ENCODE peak calls at places on chromosomes 7 and 10, in six cellular contexts. Z is astrocyte of the spinal cord; W is psoas muscle; H is NCI-H748 treated with DMSO at 0.1 percent for 48 hours; X is stimulated activated CD4-positive, alpha-beta T cell treated with anti-CD3 and anti-CD28 coated beads, Interleukin-1b, Interleukin-23, amount 100 ng/mL, for 48 hours; E is T follicular helper cell. N is an unnamed sample.

GRCh38 chr10:50788951-50789904 is 49.5 kb downstream of the ASAH2B start:
- DNase-seq in Z (peak; percentile 42), W (no peak), H (peak; percentile 10), X (no peak), E (no peak), N (no peak)

GRCh38 chr7:135827391-135827790 is 78.8 kb upstream of the FAM180A start:
- DNase-seq in Z (no peak), W (no peak), H (no peak), X (no peak), E (no peak), N (no peak)

GRCh38 chr7:19024261-19024660 is 93.2 kb downstream of the TWIST1 start:
- DNase-seq in Z (peak; percentile 87), W (no peak), H (no peak), X (no peak), E (no peak), N (no peak)

GRCh38 chr7:916291-916941 is 38.1 kb downstream of the ADAP1 start:
- DNase-seq in Z (no peak), W (peak; percentile 55), H (no peak), X (no peak), E (no peak), N (no peak)

GRCh38 chr7:3154881-3155494 is 111.3 kb upstream of the CARD11 start:
- DNase-seq in Z (peak; percentile 49), W (no peak), H (peak; percentile 46), X (peak; percentile 62), E (peak; percentile 27), N (peak; percentile 26)

GRCh38 chr7:135856356-135857144 is 107.9 kb upstream of the FAM180A start:
- DNase-seq in Z (peak; percentile 92), W (no peak), H (no peak), X (no peak), E (no peak), N (no peak)

GRCh38 chr10:124594240-124594639 is 132.6 kb downstream of the LHPP start:
- DNase-seq in Z (no peak), W (no peak), H (no peak), X (no peak), E (no peak), N (no peak)

GRCh38 chr10:86261933-86262665 is 104.5 kb downstream of the GRID1 start:
- DNase-seq in Z (no peak), W (no peak), H (no peak), X (peak; percentile 22), E (no peak), N (peak; percentile 62)

GRCh38 chr7:100801833-100802568 is 25.3 kb downstream of the EPHB4 start:
- DNase-seq in Z (peak; percentile 84), W (no peak), H (no peak), X (no peak), E (no peak), N (peak; percentile 64)

GRCh38 chr7:133819695-133820094 is 307.4 kb upstream of the LRGUK start:
- DNase-seq in Z (no peak), W (no peak), H (no peak), X (no peak), E (no peak), N (no peak)

GRCh38 chr7:80312139-80312661 is 177.6 kb downstream of the GNAI1 start:
- DNase-seq in Z (peak; percentile 93), W (no peak), H (peak; percentile 64), X (no peak), E (no peak), N (peak; percentile 79)

GRCh38 chr7:1025747-1026581 is 18.4 kb upstream of the GPR146 start:
- DNase-seq in Z (no peak), W (peak; percentile 46), H (peak; percentile 74), X (no peak), E (no peak), N (no peak)

GRCh38 chr10:61620511-61620910 is 42.2 kb upstream of the CABCOCO1 start:
- DNase-seq in Z (no peak), W (no peak), H (no peak), X (no peak), E (no peak), N (no peak)

GRCh38 chr10:9868499-9868898 is 1149.2 kb upstream of the CELF2 start:
- DNase-seq in Z (no peak), W (no peak), H (no peak), X (no peak), E (no peak), N (no peak)

GRCh38 chr10:51955696-51956095 is 256.3 kb upstream of the CSTF2T start:
- DNase-seq in Z (no peak), W (no peak), H (no peak), X (no peak), E (no peak), N (no peak)

GRCh38 chr7:130356760-130357611 is 12.4 kb downstream of the CPA5 start:
- DNase-seq in Z (peak; percentile 91), W (peak; percentile 78), H (no peak), X (no peak), E (no peak), N (no peak)

GRCh38 chr10:73161079-73161478 is 6.7 kb downstream of the ECD start:
- DNase-seq in Z (no peak), W (no peak), H (no peak), X (no peak), E (no peak), N (no peak)

GRCh38 chr10:86301431-86301830 is 65.2 kb downstream of the GRID1 start:
- DNase-seq in Z (no peak), W (no peak), H (no peak), X (no peak), E (no peak), N (no peak)

GRCh38 chr7:124457841-124458240 is 307.8 kb downstream of the GPR37 start:
- DNase-seq in Z (peak; percentile 46), W (no peak), H (no peak), X (no peak), E (no peak), N (no peak)

GRCh38 chr10:131641231-131641630 is 259.6 kb upstream of the PPP2R2D start:
- DNase-seq in Z (no peak), W (no peak), H (peak; percentile 43), X (peak; percentile 60), E (no peak), N (no peak)

GRCh38 chr7:141071260-141071854 is 2.5 kb upstream of the TMEM178B start:
- DNase-seq in Z (peak; percentile 15), W (peak; percentile 74), H (peak; percentile 79), X (peak; percentile 53), E (no peak), N (peak; percentile 90)